ENCODE peak calls at places on chromosomes 4 and X, in seven cellular contexts. C is left lung, K is IMR-90, S is colonic mucosa, B is PC-9, M is mammary epithelial cell, D is transverse colon. N is an unnamed sample. For H3K4me1, H3K27me3 and H3K36me3, the result is how much of the 10 kb centered on the place peaks cover.

GRCh38 chr4:10762541-10762940 is 78.0 kb upstream of the CLNK start:
- DNase-seq in C (no peak), K (peak), S (no peak), B (no peak), M (no peak), D (no peak), N (no peak)

GRCh38 chr4:20832821-20833220 is 132.6 kb downstream of the PACRGL start:
- DNase-seq in C (no peak), K (peak), S (no peak), B (no peak), M (peak), D (no peak), N (no peak)

GRCh38 chrX:11351375-11352295 is 58.4 kb downstream of the AMELX start:
- DNase-seq in C (no peak), K (peak), S (peak), B (no peak), M (peak), D (peak), N (no peak)

GRCh38 chrX:18873189-18873791 is 110.6 kb downstream of the PHKA2 start:
- DNase-seq in C (no peak), K (peak), S (no peak), B (no peak), M (peak), D (no peak), N (no peak)

GRCh38 chrX:66638591-66639500 is at the start of gene EDA2R:
- DNase-seq in C (no peak), K (peak), S (peak), B (no peak), M (peak), D (peak), N (no peak)

GRCh38 chr4:180947421-180947820 is 1295.8 kb upstream of the TENM3 start:
- DNase-seq in C (no peak), K (peak), S (no peak), B (no peak), M (peak), D (no peak), N (no peak)

GRCh38 chrX:130895299-130895698 is 7.7 kb downstream of the ENOX2 start:
- DNase-seq in C (no peak), K (peak), S (no peak), B (no peak), M (no peak), D (no peak), N (no peak)

GRCh38 chr4:73606465-73606974 is 13.7 kb downstream of the RASSF6 start:
- DNase-seq in C (no peak), K (no peak), S (peak), B (no peak), M (peak), D (no peak), N (peak)

GRCh38 chr4:783133-783541 is 42.8 kb downstream of the CPLX1 start:
- DNase-seq in C (peak), K (no peak), S (peak), B (no peak), M (no peak), D (no peak), N (no peak)

GRCh38 chr4:25172964-25173917 is 13.0 kb upstream of the SEPSECS start:
- DNase-seq in C (no peak), K (peak), S (no peak), B (peak), M (peak), D (no peak), N (no peak)

GRCh38 chr4:78612398-78613005 is 60.9 kb downstream of the ANXA3 start:
- DNase-seq in C (no peak), K (peak), S (peak), B (peak), M (no peak), D (peak), N (peak)

GRCh38 chr4:47213971-47214370 is 182.6 kb downstream of the GABRB1 start:
- DNase-seq in C (no peak), K (peak), S (no peak), B (no peak), M (peak), D (no peak), N (no peak)

GRCh38 chrX:152915541-152916241 is 17.8 kb downstream of the ZNF185 start:
- DNase-seq in C (no peak), K (peak), S (no peak), B (peak), M (peak), D (no peak), N (peak)

GRCh38 chr4:184376136-184376838 is 98.1 kb downstream of the IRF2 start:
- DNase-seq in C (no peak), K (no peak), S (no peak), B (no peak), M (no peak), D (no peak), N (no peak)

GRCh38 chrX:2784026-2784425 is 32.2 kb downstream of the XG start:
- DNase-seq in C (no peak), K (no peak), S (no peak), B (no peak), M (no peak), D (no peak), N (no peak)

GRCh38 chr4:163063891-163064290 is 102.8 kb downstream of the NAF1 start:
- DNase-seq in C (no peak), K (no peak), S (no peak), B (peak), M (peak), D (no peak), N (no peak)

GRCh38 chr4:99811850-99812249 is 4.8 kb upstream of the DAPP1 start:
- DNase-seq in C (no peak), K (peak), S (peak), B (no peak), M (peak), D (peak), N (peak)

GRCh38 chr4:86926428-86927086 is 8.3 kb upstream of the AFF1 start:
- DNase-seq in C (no peak), K (peak), S (no peak), B (peak), M (peak), D (no peak), N (no peak)

GRCh38 chr4:86927843-86928395 is 6.9 kb upstream of the AFF1 start:
- DNase-seq in C (no peak), K (peak), S (no peak), B (peak), M (peak), D (peak), N (no peak)

GRCh38 chr4:86928400-86929255 is 6.2 kb upstream of the AFF1 start:
- DNase-seq in C (no peak), K (no peak), S (no peak), B (no peak), M (no peak), D (no peak), N (no peak)

GRCh38 chr4:86921608-86922252 is 13.1 kb upstream of the AFF1 start:
- DNase-seq in C (no peak), K (no peak), S (no peak), B (no peak), M (peak), D (no peak), N (no peak)

DNA sequence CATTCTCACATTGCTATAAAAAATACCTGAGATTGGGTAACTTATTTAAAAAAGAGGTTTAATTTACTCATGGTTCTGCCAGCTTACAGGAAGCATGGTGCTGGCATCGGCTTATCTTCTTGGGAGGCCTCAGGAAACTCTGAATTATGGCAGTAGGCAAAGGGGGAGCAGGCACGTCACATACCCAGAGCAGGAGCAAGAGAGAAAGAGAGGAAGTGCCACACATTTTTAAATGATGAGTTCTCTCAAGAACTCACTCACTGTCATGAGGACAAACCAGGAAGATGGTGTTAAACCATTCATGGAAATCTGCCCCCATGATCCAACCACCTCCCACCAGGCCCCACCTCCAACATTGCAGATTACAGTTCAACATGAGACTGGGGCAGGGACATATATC is 10.0 kb upstream of the AFF1 start:
- DNase-seq in C (no peak), K (peak), S (no peak), B (no peak), M (peak), D (no peak), N (no peak)
- H3K4me1 ChIP-seq in C (half or more), K (under half), S (under half), B (under half), M (half or more), D (under half), N (under half)

DNA sequence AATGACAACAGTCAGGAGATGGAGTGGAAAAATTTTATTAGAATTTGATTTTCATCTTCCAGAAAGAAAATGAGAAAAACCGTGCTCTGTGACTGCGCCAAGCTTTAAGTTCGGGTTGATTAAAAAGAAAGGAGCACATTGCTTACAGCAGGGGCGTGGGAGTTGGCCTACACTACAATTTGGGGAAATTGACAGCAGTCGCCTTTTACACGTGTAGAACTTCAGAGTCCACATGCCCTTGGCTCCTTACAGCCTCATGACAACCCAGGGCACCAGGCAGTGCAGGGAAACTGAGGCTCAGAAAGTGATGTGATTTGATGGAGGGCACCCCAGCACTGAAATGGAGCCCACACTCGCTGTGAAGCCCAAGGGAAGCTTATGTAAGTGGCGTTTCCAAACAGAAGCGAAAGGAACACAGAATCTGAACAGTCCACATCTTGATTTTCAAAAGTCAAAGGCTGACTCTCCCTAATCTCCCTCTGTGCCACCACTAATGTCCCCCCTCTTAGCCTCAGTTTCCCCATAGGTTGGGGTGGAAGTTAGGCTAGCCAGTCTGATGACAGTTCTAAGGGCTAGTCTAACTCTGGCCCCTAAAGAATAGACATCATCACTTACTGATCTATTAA is 5.5 kb downstream of the PPP2R2C start:
- DNase-seq in C (no peak), K (no peak), S (no peak), B (no peak), M (no peak), D (no peak), N (no peak)
- H3K27me3 ChIP-seq in C (half or more), K (under half), S (under half), B (under half), M (under half), D (half or more), N (under half)

GRCh38 chr4:147628415-147628814 is 11.2 kb downstream of the TMEM184C start:
- DNase-seq in C (no peak), K (no peak), S (no peak), B (no peak), M (no peak), D (no peak), N (no peak)
- H3K36me3 ChIP-seq in C (under half), K (under half), S (under half), B (under half), M (under half), D (under half), N (under half)

DNA sequence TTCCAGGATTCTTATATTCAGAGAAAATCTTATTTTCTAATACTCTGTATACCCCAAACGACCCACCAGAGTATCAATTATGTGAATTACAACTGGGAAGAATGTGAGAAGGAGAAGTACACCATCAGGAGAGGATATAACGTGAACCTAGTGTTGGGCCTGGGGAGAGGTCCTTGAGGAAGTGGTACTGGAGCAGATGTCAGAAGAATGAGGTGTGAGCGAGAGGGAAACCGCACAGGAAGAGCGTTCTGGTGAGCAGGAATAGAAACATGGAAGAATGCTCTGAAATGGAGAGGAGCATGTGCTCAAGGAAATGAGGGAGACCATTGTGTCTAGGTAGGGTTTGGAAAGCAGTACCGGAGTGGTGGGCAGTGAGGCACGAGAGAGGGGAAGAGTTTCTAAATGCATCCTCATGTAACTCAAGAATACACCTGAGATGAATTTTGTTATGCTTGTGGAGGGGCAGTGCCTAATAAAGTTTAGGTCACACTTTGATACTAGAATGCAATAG is 151.6 kb downstream of the GRID2 start:
- DNase-seq in C (no peak), K (no peak), S (no peak), B (no peak), M (no peak), D (no peak), N (no peak)
- H3K4me1 ChIP-seq in C (under half), K (under half), S (under half), B (under half), M (under half), D (under half), N (under half)

GRCh38 chr4:42397256-42397634 is at the start of gene SHISA3:
- DNase-seq in C (peak), K (no peak), S (peak), B (no peak), M (no peak), D (peak), N (peak)
- H3K27me3 ChIP-seq in C (half or more), K (under half), S (under half), B (under half), M (under half), D (half or more), N (under half)

GRCh38 chr4:2497324-2497723 is 28.4 kb downstream of the RNF4 start:
- DNase-seq in C (no peak), K (no peak), S (no peak), B (no peak), M (no peak), D (no peak), N (no peak)
- H3K36me3 ChIP-seq in C (under half), K (half or more), S (under half), B (under half), M (under half), D (under half), N (under half)

GRCh38 chr4:108037884-108038283 is 48.2 kb downstream of the HADH start:
- DNase-seq in C (no peak), K (no peak), S (no peak), B (no peak), M (no peak), D (no peak), N (no peak)
- H3K4me1 ChIP-seq in C (under half), K (under half), S (under half), B (under half), M (under half), D (under half), N (under half)

GRCh38 chr4:8688041-8688907 is 95.7 kb downstream of the CPZ start:
- DNase-seq in C (no peak), K (peak), S (peak), B (peak), M (no peak), D (peak), N (peak)
- H3K27me3 ChIP-seq in C (half or more), K (under half), S (under half), B (half or more), M (under half), D (under half), N (under half)

DNA sequence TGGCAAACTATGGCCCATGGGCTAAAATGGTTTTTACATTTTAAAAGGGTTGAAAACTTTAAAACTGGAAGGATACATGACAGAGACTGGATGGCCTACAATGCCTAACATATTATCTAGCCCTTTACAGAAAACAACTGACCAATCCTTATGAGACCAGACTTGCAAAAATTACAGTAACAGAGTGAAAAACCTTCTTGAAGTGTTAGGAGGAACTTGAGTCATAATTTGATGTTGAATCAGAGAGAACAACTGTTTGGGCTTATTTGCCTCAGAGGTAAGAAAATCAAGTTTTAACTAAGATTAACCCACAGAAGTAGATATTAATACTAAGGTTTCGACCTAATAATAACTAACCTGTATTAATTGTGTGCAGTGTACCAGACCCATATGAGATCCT is 12.4 kb upstream of the NAP1L5 start:
- DNase-seq in C (no peak), K (no peak), S (no peak), B (no peak), M (no peak), D (no peak), N (no peak)
- H3K36me3 ChIP-seq in C (under half), K (under half), S (under half), B (under half), M (under half), D (under half), N (under half)

N was measured in small intestine.